ENCODE peak calls at places on chromosomes 1 and 21, in five cellular contexts. S is cardiac muscle cell, A is heart left ventricle, Z is HFF-Myc, B is AG09309. V is an unnamed sample.

GRCh38 chr1:3469104-3469848 is 14.8 kb downstream of the ARHGEF16 start:
- DNase-seq in A (peak), Z (no peak), B (no peak), S (no peak), V (no peak)

GRCh38 chr1:30378023-30378596 is 345.3 kb downstream of the MATN1 start:
- DNase-seq in B (no peak), S (no peak), A (no peak), Z (no peak), V (no peak)

GRCh38 chr1:92298213-92298572 is 594 bp downstream of the GLMN start:
- DNase-seq in B (no peak), S (no peak), A (no peak), Z (no peak), V (no peak)

GRCh38 chr1:160797861-160798273 is 1.9 kb downstream of the LY9 start:
- DNase-seq in A (no peak), Z (no peak), S (no peak), B (no peak), V (no peak)

GRCh38 chr1:204652556-204652955 is 33.0 kb downstream of the LRRN2 start:
- DNase-seq in Z (no peak), A (no peak), S (no peak), B (no peak), V (no peak)

GRCh38 chr1:212587304-212588136 is 21.0 kb upstream of the ATF3 start:
- DNase-seq in Z (no peak), B (no peak), S (peak), A (no peak), V (no peak)

GRCh38 chr1:155932487-155932886 is 1.7 kb downstream of the KHDC4 start:
- DNase-seq in S (no peak), A (no peak), B (no peak), Z (no peak), V (no peak)

GRCh38 chr1:74767490-74767889 is 34.5 kb downstream of the TYW3 start:
- DNase-seq in S (peak), B (no peak), A (no peak), Z (peak), V (no peak)

GRCh38 chr1:96979869-96980268 is 258.3 kb downstream of the PTBP2 start:
- DNase-seq in B (no peak), S (no peak), A (no peak), Z (no peak), V (no peak)

GRCh38 chr1:183588827-183589226 is 1.4 kb downstream of the NCF2 start:
- DNase-seq in A (no peak), S (no peak), B (no peak), Z (no peak), V (no peak)

GRCh38 chr1:47843059-47843458 is 154.1 kb downstream of the TRABD2B start:
- DNase-seq in Z (no peak), B (no peak), A (no peak), S (no peak), V (no peak)

GRCh38 chr1:56170784-56171320 is 408.5 kb downstream of the PLPP3 start:
- DNase-seq in Z (no peak), B (no peak), S (no peak), A (no peak), V (no peak)

GRCh38 chr1:54887665-54888071 is 673 bp upstream of the DHCR24 start:
- DNase-seq in B (no peak), A (no peak), Z (no peak), S (peak), V (peak)

DNA sequence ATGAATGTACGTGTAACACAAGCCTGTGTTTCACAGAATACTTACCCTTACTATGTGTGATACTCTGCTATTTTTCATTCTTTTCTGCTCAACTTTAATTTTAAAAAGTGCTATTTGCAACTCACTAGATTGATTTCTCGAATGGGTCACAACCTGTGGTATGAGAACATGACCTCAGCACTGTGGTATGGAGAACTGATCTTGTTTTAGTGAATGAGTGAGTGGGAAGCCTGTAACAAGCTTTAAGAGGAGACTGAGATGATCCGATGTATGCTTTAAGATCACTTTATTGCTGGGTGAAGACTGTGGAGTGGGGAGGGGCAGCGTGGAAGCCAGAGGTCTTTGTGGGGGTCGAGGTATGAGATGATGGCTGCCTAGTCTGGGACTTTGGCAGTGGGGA is 21.6 kb downstream of the MECR start:
- DNase-seq in Z (no peak), S (no peak), A (no peak), B (no peak), V (no peak)
- TF ChIP-seq CTCF in Z (no peak), S (no peak), A (no peak), B (no peak), V (no peak)

GRCh38 chr1:65119951-65120350 is 28.1 kb upstream of the AK4 start:
- DNase-seq in A (no peak), B (no peak), Z (no peak), S (no peak), V (no peak)
- H3K4me3 ChIP-seq in A (no peak), B (no peak), Z (no peak), S (no peak), V (no peak)

GRCh38 chr1:53541761-53542550 is 82.8 kb downstream of the DMRTB1 start:
- DNase-seq in B (peak), Z (peak), S (peak), A (peak), V (no peak)
- TF ChIP-seq CTCF in B (peak), Z (peak), S (peak), A (no peak), V (no peak)

DNA sequence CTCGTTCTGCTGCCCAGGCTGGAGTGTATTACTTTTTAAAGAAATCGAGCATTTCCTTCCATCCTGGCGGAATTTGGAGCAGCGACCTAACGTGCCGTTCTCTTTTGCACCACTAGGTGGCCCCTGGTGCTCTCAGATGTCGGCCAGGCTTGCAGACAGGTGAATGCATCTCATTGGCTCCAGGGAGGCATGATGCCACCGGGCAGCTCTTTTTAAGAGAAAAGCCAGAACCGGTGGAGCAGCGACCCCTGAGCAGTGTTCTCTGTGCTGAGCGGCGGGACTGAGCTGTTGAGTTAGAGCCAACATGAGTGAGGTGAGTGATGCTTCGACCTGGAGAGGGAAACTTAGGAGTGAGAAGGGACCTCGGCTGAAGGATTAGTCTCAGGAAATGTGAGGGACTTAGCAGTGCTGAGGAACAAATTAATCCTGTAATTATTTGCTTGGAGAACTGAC is at the start of gene PCP4:
- DNase-seq in A (no peak), S (peak), Z (no peak), B (no peak), V (no peak)
- H3K4me3 ChIP-seq in A (no peak), S (no peak), Z (no peak), B (no peak), V (no peak)

GRCh38 chr1:87167855-87168630 is 160.6 kb upstream of the LMO4 start:
- DNase-seq in B (no peak), S (no peak), Z (no peak), A (no peak), V (no peak)
- TF ChIP-seq CTCF in B (no peak), S (peak), Z (peak), A (no peak), V (no peak)

GRCh38 chr1:227787513-227788278 is 27.8 kb upstream of the PRSS38 start:
- DNase-seq in Z (peak), A (peak), B (peak), S (peak), V (peak)
- H3K4me3 ChIP-seq in Z (peak), A (peak), B (peak), S (peak), V (peak)

GRCh38 chr1:218878369-218878768 is 295.3 kb upstream of the LYPLAL1 start:
- DNase-seq in Z (no peak), B (no peak), A (no peak), S (peak), V (no peak)
- TF ChIP-seq CTCF in Z (no peak), B (no peak), A (no peak), S (no peak), V (no peak)

GRCh38 chr1:166164646-166164994 is 2.2 kb downstream of the FAM78B start:
- DNase-seq in B (no peak), S (no peak), Z (no peak), A (no peak), V (no peak)
- H3K4me3 ChIP-seq in B (no peak), S (no peak), Z (no peak), A (no peak), V (peak)

V was measured in tibial artery.